ENCODE peak calls at places on chromosome 19, in nine cellular contexts. One of them, this sample, is unnamed.

GRCh38 chr19:10718205-10719196 is 622 bp downstream of the DNM2 start:
- DNase-seq in cerebellar nuclear complex: peak; percentile 31
- DNase-seq in SW480: no peak
- DNase-seq in K562: peak; percentile 73
- DNase-seq in activated CD4-positive, alpha-beta T cell treated with anti-CD3 and anti-CD28 coated beads, Interleukin-2, amount 10 ng/mL, durations not matched to agents 24 days and 14 days: peak; percentile 86
- DNase-seq in A673: peak; percentile 61
- DNase-seq in activated T-helper 1 cell treated with anti-CD3 and anti-CD28 coated beads, Interleukin-2, amount 50 U/mL, for 16 hours: peak; percentile 29
- DNase-seq in stimulated activated CD4-positive, alpha-beta T cell treated with anti-CD3 and anti-CD28 coated beads, TNF-alpha, amount 100 ng/mL, for 48 hours: peak; percentile 29
- DNase-seq in AG04450: no peak
- DNase-seq in this sample: peak; percentile 75

GRCh38 chr19:50602935-50603334 is 34.7 kb upstream of the LRRC4B start:
- DNase-seq in cerebellar nuclear complex: no peak
- DNase-seq in SW480: no peak
- DNase-seq in K562: peak; percentile 27
- DNase-seq in activated CD4-positive, alpha-beta T cell treated with anti-CD3 and anti-CD28 coated beads, Interleukin-2, amount 10 ng/mL, durations not matched to agents 24 days and 14 days: no peak
- DNase-seq in A673: no peak
- DNase-seq in activated T-helper 1 cell treated with anti-CD3 and anti-CD28 coated beads, Interleukin-2, amount 50 U/mL, for 16 hours: no peak
- DNase-seq in stimulated activated CD4-positive, alpha-beta T cell treated with anti-CD3 and anti-CD28 coated beads, TNF-alpha, amount 100 ng/mL, for 48 hours: no peak
- DNase-seq in AG04450: no peak
- DNase-seq in this sample: no peak

GRCh38 chr19:49130325-49130724 is 11.0 kb downstream of the PPFIA3 start:
- DNase-seq in cerebellar nuclear complex: no peak
- DNase-seq in SW480: no peak
- DNase-seq in K562: no peak
- DNase-seq in activated CD4-positive, alpha-beta T cell treated with anti-CD3 and anti-CD28 coated beads, Interleukin-2, amount 10 ng/mL, durations not matched to agents 24 days and 14 days: no peak
- DNase-seq in A673: no peak
- DNase-seq in activated T-helper 1 cell treated with anti-CD3 and anti-CD28 coated beads, Interleukin-2, amount 50 U/mL, for 16 hours: no peak
- DNase-seq in stimulated activated CD4-positive, alpha-beta T cell treated with anti-CD3 and anti-CD28 coated beads, TNF-alpha, amount 100 ng/mL, for 48 hours: no peak
- DNase-seq in AG04450: no peak
- DNase-seq in this sample: no peak

GRCh38 chr19:56066152-56067023 is 54.7 kb downstream of the ZNF787 start:
- DNase-seq in cerebellar nuclear complex: no peak
- DNase-seq in SW480: peak; percentile 76
- DNase-seq in K562: peak; percentile 93
- DNase-seq in activated CD4-positive, alpha-beta T cell treated with anti-CD3 and anti-CD28 coated beads, Interleukin-2, amount 10 ng/mL, durations not matched to agents 24 days and 14 days: peak; percentile 90
- DNase-seq in A673: peak; percentile 71
- DNase-seq in activated T-helper 1 cell treated with anti-CD3 and anti-CD28 coated beads, Interleukin-2, amount 50 U/mL, for 16 hours: peak; percentile 46
- DNase-seq in stimulated activated CD4-positive, alpha-beta T cell treated with anti-CD3 and anti-CD28 coated beads, TNF-alpha, amount 100 ng/mL, for 48 hours: peak; percentile 37
- DNase-seq in AG04450: peak; percentile 4
- DNase-seq in this sample: no peak

GRCh38 chr19:20367811-20368294 is 197.7 kb downstream of the ZNF737 start:
- DNase-seq in cerebellar nuclear complex: no peak
- DNase-seq in SW480: no peak
- DNase-seq in K562: no peak
- DNase-seq in activated CD4-positive, alpha-beta T cell treated with anti-CD3 and anti-CD28 coated beads, Interleukin-2, amount 10 ng/mL, durations not matched to agents 24 days and 14 days: no peak
- DNase-seq in A673: no peak
- DNase-seq in activated T-helper 1 cell treated with anti-CD3 and anti-CD28 coated beads, Interleukin-2, amount 50 U/mL, for 16 hours: no peak
- DNase-seq in stimulated activated CD4-positive, alpha-beta T cell treated with anti-CD3 and anti-CD28 coated beads, TNF-alpha, amount 100 ng/mL, for 48 hours: no peak
- DNase-seq in AG04450: no peak
- DNase-seq in this sample: no peak

GRCh38 chr19:6023085-6023682 is 45.2 kb upstream of the RANBP3 start:
- DNase-seq in cerebellar nuclear complex: no peak
- DNase-seq in SW480: no peak
- DNase-seq in K562: no peak
- DNase-seq in activated CD4-positive, alpha-beta T cell treated with anti-CD3 and anti-CD28 coated beads, Interleukin-2, amount 10 ng/mL, durations not matched to agents 24 days and 14 days: no peak
- DNase-seq in A673: no peak
- DNase-seq in activated T-helper 1 cell treated with anti-CD3 and anti-CD28 coated beads, Interleukin-2, amount 50 U/mL, for 16 hours: no peak
- DNase-seq in stimulated activated CD4-positive, alpha-beta T cell treated with anti-CD3 and anti-CD28 coated beads, TNF-alpha, amount 100 ng/mL, for 48 hours: no peak
- DNase-seq in AG04450: no peak
- DNase-seq in this sample: no peak

GRCh38 chr19:49056101-49056901 is 1.2 kb downstream of the CGB7 start:
- DNase-seq in cerebellar nuclear complex: no peak
- DNase-seq in SW480: peak; percentile 66
- DNase-seq in K562: peak; percentile 91
- DNase-seq in activated CD4-positive, alpha-beta T cell treated with anti-CD3 and anti-CD28 coated beads, Interleukin-2, amount 10 ng/mL, durations not matched to agents 24 days and 14 days: peak; percentile 90
- DNase-seq in A673: peak; percentile 63
- DNase-seq in activated T-helper 1 cell treated with anti-CD3 and anti-CD28 coated beads, Interleukin-2, amount 50 U/mL, for 16 hours: peak; percentile 16
- DNase-seq in stimulated activated CD4-positive, alpha-beta T cell treated with anti-CD3 and anti-CD28 coated beads, TNF-alpha, amount 100 ng/mL, for 48 hours: no peak
- DNase-seq in AG04450: no peak
- DNase-seq in this sample: no peak

GRCh38 chr19:40341601-40342482 is 6.4 kb downstream of the C19orf47 start:
- DNase-seq in cerebellar nuclear complex: no peak
- DNase-seq in SW480: no peak
- DNase-seq in K562: no peak
- DNase-seq in activated CD4-positive, alpha-beta T cell treated with anti-CD3 and anti-CD28 coated beads, Interleukin-2, amount 10 ng/mL, durations not matched to agents 24 days and 14 days: no peak
- DNase-seq in A673: no peak
- DNase-seq in activated T-helper 1 cell treated with anti-CD3 and anti-CD28 coated beads, Interleukin-2, amount 50 U/mL, for 16 hours: no peak
- DNase-seq in stimulated activated CD4-positive, alpha-beta T cell treated with anti-CD3 and anti-CD28 coated beads, TNF-alpha, amount 100 ng/mL, for 48 hours: no peak
- DNase-seq in AG04450: no peak
- DNase-seq in this sample: no peak

GRCh38 chr19:38951187-38951586 is 20.4 kb downstream of the MRPS12 start:
- DNase-seq in cerebellar nuclear complex: no peak
- DNase-seq in SW480: no peak
- DNase-seq in K562: no peak
- DNase-seq in activated CD4-positive, alpha-beta T cell treated with anti-CD3 and anti-CD28 coated beads, Interleukin-2, amount 10 ng/mL, durations not matched to agents 24 days and 14 days: no peak
- DNase-seq in A673: no peak
- DNase-seq in activated T-helper 1 cell treated with anti-CD3 and anti-CD28 coated beads, Interleukin-2, amount 50 U/mL, for 16 hours: no peak
- DNase-seq in stimulated activated CD4-positive, alpha-beta T cell treated with anti-CD3 and anti-CD28 coated beads, TNF-alpha, amount 100 ng/mL, for 48 hours: no peak
- DNase-seq in AG04450: no peak
- DNase-seq in this sample: no peak

GRCh38 chr19:49912965-49913685 is 15.9 kb upstream of the ATF5 start:
- DNase-seq in cerebellar nuclear complex: no peak
- DNase-seq in SW480: no peak
- DNase-seq in K562: peak; percentile 52
- DNase-seq in activated CD4-positive, alpha-beta T cell treated with anti-CD3 and anti-CD28 coated beads, Interleukin-2, amount 10 ng/mL, durations not matched to agents 24 days and 14 days: no peak
- DNase-seq in A673: no peak
- DNase-seq in activated T-helper 1 cell treated with anti-CD3 and anti-CD28 coated beads, Interleukin-2, amount 50 U/mL, for 16 hours: no peak
- DNase-seq in stimulated activated CD4-positive, alpha-beta T cell treated with anti-CD3 and anti-CD28 coated beads, TNF-alpha, amount 100 ng/mL, for 48 hours: no peak
- DNase-seq in AG04450: no peak
- DNase-seq in this sample: no peak

GRCh38 chr19:35901055-35901644 is 810 bp upstream of the NFKBID start:
- DNase-seq in cerebellar nuclear complex: no peak
- DNase-seq in SW480: peak; percentile 47
- DNase-seq in K562: no peak
- DNase-seq in activated CD4-positive, alpha-beta T cell treated with anti-CD3 and anti-CD28 coated beads, Interleukin-2, amount 10 ng/mL, durations not matched to agents 24 days and 14 days: no peak
- DNase-seq in A673: no peak
- DNase-seq in activated T-helper 1 cell treated with anti-CD3 and anti-CD28 coated beads, Interleukin-2, amount 50 U/mL, for 16 hours: no peak
- DNase-seq in stimulated activated CD4-positive, alpha-beta T cell treated with anti-CD3 and anti-CD28 coated beads, TNF-alpha, amount 100 ng/mL, for 48 hours: no peak
- DNase-seq in AG04450: no peak
- DNase-seq in this sample: no peak

GRCh38 chr19:55384576-55385235 is 614 bp upstream of the TMEM238 start:
- DNase-seq in cerebellar nuclear complex: no peak
- DNase-seq in SW480: peak; percentile 74
- DNase-seq in K562: no peak
- DNase-seq in activated CD4-positive, alpha-beta T cell treated with anti-CD3 and anti-CD28 coated beads, Interleukin-2, amount 10 ng/mL, durations not matched to agents 24 days and 14 days: no peak
- DNase-seq in A673: no peak
- DNase-seq in activated T-helper 1 cell treated with anti-CD3 and anti-CD28 coated beads, Interleukin-2, amount 50 U/mL, for 16 hours: no peak
- DNase-seq in stimulated activated CD4-positive, alpha-beta T cell treated with anti-CD3 and anti-CD28 coated beads, TNF-alpha, amount 100 ng/mL, for 48 hours: no peak
- DNase-seq in AG04450: no peak
- DNase-seq in this sample: no peak

GRCh38 chr19:2497186-2497585 is 21.3 kb downstream of the GADD45B start:
- DNase-seq in cerebellar nuclear complex: no peak
- DNase-seq in SW480: no peak
- DNase-seq in K562: no peak
- DNase-seq in activated CD4-positive, alpha-beta T cell treated with anti-CD3 and anti-CD28 coated beads, Interleukin-2, amount 10 ng/mL, durations not matched to agents 24 days and 14 days: no peak
- DNase-seq in A673: no peak
- DNase-seq in activated T-helper 1 cell treated with anti-CD3 and anti-CD28 coated beads, Interleukin-2, amount 50 U/mL, for 16 hours: no peak
- DNase-seq in stimulated activated CD4-positive, alpha-beta T cell treated with anti-CD3 and anti-CD28 coated beads, TNF-alpha, amount 100 ng/mL, for 48 hours: no peak
- DNase-seq in AG04450: no peak
- DNase-seq in this sample: no peak

GRCh38 chr19:55240713-55241020 is 12.1 kb upstream of the TMEM86B start:
- DNase-seq in cerebellar nuclear complex: no peak
- DNase-seq in SW480: no peak
- DNase-seq in K562: no peak
- DNase-seq in activated CD4-positive, alpha-beta T cell treated with anti-CD3 and anti-CD28 coated beads, Interleukin-2, amount 10 ng/mL, durations not matched to agents 24 days and 14 days: no peak
- DNase-seq in A673: no peak
- DNase-seq in activated T-helper 1 cell treated with anti-CD3 and anti-CD28 coated beads, Interleukin-2, amount 50 U/mL, for 16 hours: no peak
- DNase-seq in stimulated activated CD4-positive, alpha-beta T cell treated with anti-CD3 and anti-CD28 coated beads, TNF-alpha, amount 100 ng/mL, for 48 hours: no peak
- DNase-seq in AG04450: no peak
- DNase-seq in this sample: no peak

GRCh38 chr19:13398182-13398581 is 108.1 kb downstream of the CACNA1A start:
- DNase-seq in cerebellar nuclear complex: no peak
- DNase-seq in SW480: no peak
- DNase-seq in K562: no peak
- DNase-seq in activated CD4-positive, alpha-beta T cell treated with anti-CD3 and anti-CD28 coated beads, Interleukin-2, amount 10 ng/mL, durations not matched to agents 24 days and 14 days: no peak
- DNase-seq in A673: no peak
- DNase-seq in activated T-helper 1 cell treated with anti-CD3 and anti-CD28 coated beads, Interleukin-2, amount 50 U/mL, for 16 hours: no peak
- DNase-seq in stimulated activated CD4-positive, alpha-beta T cell treated with anti-CD3 and anti-CD28 coated beads, TNF-alpha, amount 100 ng/mL, for 48 hours: no peak
- DNase-seq in AG04450: no peak
- DNase-seq in this sample: no peak

GRCh38 chr19:1235625-1236538 is 1.9 kb downstream of the CBARP start:
- DNase-seq in cerebellar nuclear complex: no peak
- DNase-seq in SW480: no peak
- DNase-seq in K562: no peak
- DNase-seq in activated CD4-positive, alpha-beta T cell treated with anti-CD3 and anti-CD28 coated beads, Interleukin-2, amount 10 ng/mL, durations not matched to agents 24 days and 14 days: no peak
- DNase-seq in A673: no peak
- DNase-seq in activated T-helper 1 cell treated with anti-CD3 and anti-CD28 coated beads, Interleukin-2, amount 50 U/mL, for 16 hours: no peak
- DNase-seq in stimulated activated CD4-positive, alpha-beta T cell treated with anti-CD3 and anti-CD28 coated beads, TNF-alpha, amount 100 ng/mL, for 48 hours: no peak
- DNase-seq in AG04450: no peak
- DNase-seq in this sample: no peak

GRCh38 chr19:16566161-16566560 is 6.1 kb downstream of the SLC35E1 start:
- DNase-seq in cerebellar nuclear complex: no peak
- DNase-seq in SW480: no peak
- DNase-seq in K562: no peak
- DNase-seq in activated CD4-positive, alpha-beta T cell treated with anti-CD3 and anti-CD28 coated beads, Interleukin-2, amount 10 ng/mL, durations not matched to agents 24 days and 14 days: peak; percentile 94
- DNase-seq in A673: no peak
- DNase-seq in activated T-helper 1 cell treated with anti-CD3 and anti-CD28 coated beads, Interleukin-2, amount 50 U/mL, for 16 hours: peak; percentile 64
- DNase-seq in stimulated activated CD4-positive, alpha-beta T cell treated with anti-CD3 and anti-CD28 coated beads, TNF-alpha, amount 100 ng/mL, for 48 hours: peak; percentile 56
- DNase-seq in AG04450: no peak
- DNase-seq in this sample: no peak

GRCh38 chr19:56174550-56174949 is 1.3 kb upstream of the GALP start:
- DNase-seq in cerebellar nuclear complex: no peak
- DNase-seq in SW480: no peak
- DNase-seq in K562: peak; percentile 6
- DNase-seq in activated CD4-positive, alpha-beta T cell treated with anti-CD3 and anti-CD28 coated beads, Interleukin-2, amount 10 ng/mL, durations not matched to agents 24 days and 14 days: no peak
- DNase-seq in A673: no peak
- DNase-seq in activated T-helper 1 cell treated with anti-CD3 and anti-CD28 coated beads, Interleukin-2, amount 50 U/mL, for 16 hours: no peak
- DNase-seq in stimulated activated CD4-positive, alpha-beta T cell treated with anti-CD3 and anti-CD28 coated beads, TNF-alpha, amount 100 ng/mL, for 48 hours: no peak
- DNase-seq in AG04450: no peak
- DNase-seq in this sample: no peak

GRCh38 chr19:29467824-29468401 is 57.9 kb upstream of the VSTM2B start:
- DNase-seq in cerebellar nuclear complex: no peak
- DNase-seq in SW480: peak; percentile 66
- DNase-seq in K562: no peak
- DNase-seq in activated CD4-positive, alpha-beta T cell treated with anti-CD3 and anti-CD28 coated beads, Interleukin-2, amount 10 ng/mL, durations not matched to agents 24 days and 14 days: peak; percentile 76
- DNase-seq in A673: peak; percentile 13
- DNase-seq in activated T-helper 1 cell treated with anti-CD3 and anti-CD28 coated beads, Interleukin-2, amount 50 U/mL, for 16 hours: no peak
- DNase-seq in stimulated activated CD4-positive, alpha-beta T cell treated with anti-CD3 and anti-CD28 coated beads, TNF-alpha, amount 100 ng/mL, for 48 hours: no peak
- DNase-seq in AG04450: no peak
- DNase-seq in this sample: no peak

GRCh38 chr19:18794029-18794313 is 2.9 kb upstream of the COMP start:
- DNase-seq in cerebellar nuclear complex: no peak
- DNase-seq in SW480: no peak
- DNase-seq in K562: no peak
- DNase-seq in activated CD4-positive, alpha-beta T cell treated with anti-CD3 and anti-CD28 coated beads, Interleukin-2, amount 10 ng/mL, durations not matched to agents 24 days and 14 days: no peak
- DNase-seq in A673: no peak
- DNase-seq in activated T-helper 1 cell treated with anti-CD3 and anti-CD28 coated beads, Interleukin-2, amount 50 U/mL, for 16 hours: no peak
- DNase-seq in stimulated activated CD4-positive, alpha-beta T cell treated with anti-CD3 and anti-CD28 coated beads, TNF-alpha, amount 100 ng/mL, for 48 hours: no peak
- DNase-seq in AG04450: no peak
- DNase-seq in this sample: no peak

GRCh38 chr19:5863030-5863665 is 7.2 kb downstream of the FUT5 start:
- DNase-seq in cerebellar nuclear complex: no peak
- DNase-seq in SW480: no peak
- DNase-seq in K562: no peak
- DNase-seq in activated CD4-positive, alpha-beta T cell treated with anti-CD3 and anti-CD28 coated beads, Interleukin-2, amount 10 ng/mL, durations not matched to agents 24 days and 14 days: no peak
- DNase-seq in A673: no peak
- DNase-seq in activated T-helper 1 cell treated with anti-CD3 and anti-CD28 coated beads, Interleukin-2, amount 50 U/mL, for 16 hours: no peak
- DNase-seq in stimulated activated CD4-positive, alpha-beta T cell treated with anti-CD3 and anti-CD28 coated beads, TNF-alpha, amount 100 ng/mL, for 48 hours: no peak
- DNase-seq in AG04450: no peak
- DNase-seq in this sample: no peak

GRCh38 chr19:30671622-30672051 is 299.5 kb downstream of the ZNF536 start:
- DNase-seq in cerebellar nuclear complex: no peak
- DNase-seq in SW480: no peak
- DNase-seq in K562: no peak
- DNase-seq in activated CD4-positive, alpha-beta T cell treated with anti-CD3 and anti-CD28 coated beads, Interleukin-2, amount 10 ng/mL, durations not matched to agents 24 days and 14 days: no peak
- DNase-seq in A673: no peak
- DNase-seq in activated T-helper 1 cell treated with anti-CD3 and anti-CD28 coated beads, Interleukin-2, amount 50 U/mL, for 16 hours: no peak
- DNase-seq in stimulated activated CD4-positive, alpha-beta T cell treated with anti-CD3 and anti-CD28 coated beads, TNF-alpha, amount 100 ng/mL, for 48 hours: no peak
- DNase-seq in AG04450: no peak
- DNase-seq in this sample: no peak

GRCh38 chr19:4369888-4370260 is 26.5 kb downstream of the MPND start:
- DNase-seq in cerebellar nuclear complex: no peak
- DNase-seq in SW480: peak; percentile 57
- DNase-seq in K562: no peak
- DNase-seq in activated CD4-positive, alpha-beta T cell treated with anti-CD3 and anti-CD28 coated beads, Interleukin-2, amount 10 ng/mL, durations not matched to agents 24 days and 14 days: peak; percentile 91
- DNase-seq in A673: peak; percentile 48
- DNase-seq in activated T-helper 1 cell treated with anti-CD3 and anti-CD28 coated beads, Interleukin-2, amount 50 U/mL, for 16 hours: peak; percentile 51
- DNase-seq in stimulated activated CD4-positive, alpha-beta T cell treated with anti-CD3 and anti-CD28 coated beads, TNF-alpha, amount 100 ng/mL, for 48 hours: peak; percentile 62
- DNase-seq in AG04450: no peak
- DNase-seq in this sample: peak; percentile 70

GRCh38 chr19:15636026-15636425 is 4.7 kb upstream of the CYP4F3 start:
- DNase-seq in cerebellar nuclear complex: no peak
- DNase-seq in SW480: no peak
- DNase-seq in K562: no peak
- DNase-seq in activated CD4-positive, alpha-beta T cell treated with anti-CD3 and anti-CD28 coated beads, Interleukin-2, amount 10 ng/mL, durations not matched to agents 24 days and 14 days: no peak
- DNase-seq in A673: no peak
- DNase-seq in activated T-helper 1 cell treated with anti-CD3 and anti-CD28 coated beads, Interleukin-2, amount 50 U/mL, for 16 hours: no peak
- DNase-seq in stimulated activated CD4-positive, alpha-beta T cell treated with anti-CD3 and anti-CD28 coated beads, TNF-alpha, amount 100 ng/mL, for 48 hours: no peak
- DNase-seq in AG04450: no peak
- DNase-seq in this sample: no peak

GRCh38 chr19:38496603-38497487 is 63.4 kb downstream of the RYR1 start:
- DNase-seq in cerebellar nuclear complex: no peak
- DNase-seq in SW480: no peak
- DNase-seq in K562: no peak
- DNase-seq in activated CD4-positive, alpha-beta T cell treated with anti-CD3 and anti-CD28 coated beads, Interleukin-2, amount 10 ng/mL, durations not matched to agents 24 days and 14 days: no peak
- DNase-seq in A673: peak; percentile 50
- DNase-seq in activated T-helper 1 cell treated with anti-CD3 and anti-CD28 coated beads, Interleukin-2, amount 50 U/mL, for 16 hours: no peak
- DNase-seq in stimulated activated CD4-positive, alpha-beta T cell treated with anti-CD3 and anti-CD28 coated beads, TNF-alpha, amount 100 ng/mL, for 48 hours: no peak
- DNase-seq in AG04450: no peak
- DNase-seq in this sample: no peak

GRCh38 chr19:46016426-46017094 is 6.3 kb downstream of the PGLYRP1 start:
- DNase-seq in cerebellar nuclear complex: peak; percentile 27
- DNase-seq in SW480: peak; percentile 87
- DNase-seq in K562: peak; percentile 97
- DNase-seq in activated CD4-positive, alpha-beta T cell treated with anti-CD3 and anti-CD28 coated beads, Interleukin-2, amount 10 ng/mL, durations not matched to agents 24 days and 14 days: peak; percentile 95
- DNase-seq in A673: peak; percentile 83
- DNase-seq in activated T-helper 1 cell treated with anti-CD3 and anti-CD28 coated beads, Interleukin-2, amount 50 U/mL, for 16 hours: peak; percentile 70
- DNase-seq in stimulated activated CD4-positive, alpha-beta T cell treated with anti-CD3 and anti-CD28 coated beads, TNF-alpha, amount 100 ng/mL, for 48 hours: peak; percentile 63
- DNase-seq in AG04450: peak; percentile 20
- DNase-seq in this sample: peak; percentile 84

GRCh38 chr19:16834747-16835146 is 5.5 kb downstream of the SIN3B start:
- DNase-seq in cerebellar nuclear complex: no peak
- DNase-seq in SW480: no peak
- DNase-seq in K562: no peak
- DNase-seq in activated CD4-positive, alpha-beta T cell treated with anti-CD3 and anti-CD28 coated beads, Interleukin-2, amount 10 ng/mL, durations not matched to agents 24 days and 14 days: no peak
- DNase-seq in A673: no peak
- DNase-seq in activated T-helper 1 cell treated with anti-CD3 and anti-CD28 coated beads, Interleukin-2, amount 50 U/mL, for 16 hours: no peak
- DNase-seq in stimulated activated CD4-positive, alpha-beta T cell treated with anti-CD3 and anti-CD28 coated beads, TNF-alpha, amount 100 ng/mL, for 48 hours: peak; percentile 4
- DNase-seq in AG04450: no peak
- DNase-seq in this sample: no peak

GRCh38 chr19:38383184-38383583 is 4.7 kb downstream of the GGN start:
- DNase-seq in cerebellar nuclear complex: no peak
- DNase-seq in SW480: no peak
- DNase-seq in K562: no peak
- DNase-seq in activated CD4-positive, alpha-beta T cell treated with anti-CD3 and anti-CD28 coated beads, Interleukin-2, amount 10 ng/mL, durations not matched to agents 24 days and 14 days: no peak
- DNase-seq in A673: no peak
- DNase-seq in activated T-helper 1 cell treated with anti-CD3 and anti-CD28 coated beads, Interleukin-2, amount 50 U/mL, for 16 hours: no peak
- DNase-seq in stimulated activated CD4-positive, alpha-beta T cell treated with anti-CD3 and anti-CD28 coated beads, TNF-alpha, amount 100 ng/mL, for 48 hours: no peak
- DNase-seq in AG04450: no peak
- DNase-seq in this sample: no peak

GRCh38 chr19:7862413-7862951 is 11.7 kb downstream of the PRR36 start:
- DNase-seq in cerebellar nuclear complex: no peak
- DNase-seq in SW480: no peak
- DNase-seq in K562: peak; percentile 97
- DNase-seq in activated CD4-positive, alpha-beta T cell treated with anti-CD3 and anti-CD28 coated beads, Interleukin-2, amount 10 ng/mL, durations not matched to agents 24 days and 14 days: peak; percentile 87
- DNase-seq in A673: peak; percentile 41
- DNase-seq in activated T-helper 1 cell treated with anti-CD3 and anti-CD28 coated beads, Interleukin-2, amount 50 U/mL, for 16 hours: peak; percentile 47
- DNase-seq in stimulated activated CD4-positive, alpha-beta T cell treated with anti-CD3 and anti-CD28 coated beads, TNF-alpha, amount 100 ng/mL, for 48 hours: peak; percentile 56
- DNase-seq in AG04450: no peak
- DNase-seq in this sample: no peak

GRCh38 chr19:55482128-55482961 is 2.6 kb upstream of the NAT14 start:
- DNase-seq in cerebellar nuclear complex: no peak
- DNase-seq in SW480: no peak
- DNase-seq in K562: no peak
- DNase-seq in activated CD4-positive, alpha-beta T cell treated with anti-CD3 and anti-CD28 coated beads, Interleukin-2, amount 10 ng/mL, durations not matched to agents 24 days and 14 days: no peak
- DNase-seq in A673: no peak
- DNase-seq in activated T-helper 1 cell treated with anti-CD3 and anti-CD28 coated beads, Interleukin-2, amount 50 U/mL, for 16 hours: no peak
- DNase-seq in stimulated activated CD4-positive, alpha-beta T cell treated with anti-CD3 and anti-CD28 coated beads, TNF-alpha, amount 100 ng/mL, for 48 hours: no peak
- DNase-seq in AG04450: no peak
- DNase-seq in this sample: peak; percentile 54